ENCODE peak calls at places on chromosomes 1 and 21, in seven cellular contexts. K is pancreas, M is K562, B is thoracic aorta, H is left lung, C is right cardiac atrium, X is DND-41. A is an unnamed sample. For H3K4me1, the result is how much of the 10 kb centered on the place peaks cover.

GRCh38 chr1:226355679-226356583 is 47.0 kb upstream of the LIN9 start:
- DNase-seq in X (no peak), K (no peak), B (no peak), C (peak), H (no peak), M (no peak), A (no peak)

GRCh38 chr1:119326251-119326650 is 42.3 kb upstream of the HAO2 start:
- DNase-seq in B (no peak), H (no peak), C (no peak), M (no peak), X (no peak), K (no peak), A (no peak)

GRCh38 chr1:7508052-7508745 is 262.9 kb upstream of the VAMP3 start:
- DNase-seq in K (no peak), M (no peak), B (no peak), X (no peak), C (no peak), H (peak), A (no peak)

GRCh38 chr1:199122532-199123311 is 483.9 kb downstream of the PTPRC start:
- DNase-seq in C (no peak), M (no peak), B (no peak), K (no peak), X (no peak), H (no peak), A (no peak)

GRCh38 chr1:43554444-43554992 is 23.8 kb downstream of the PTPRF start:
- DNase-seq in M (no peak), B (no peak), H (no peak), K (no peak), X (peak), C (no peak), A (no peak)

GRCh38 chr1:150464422-150464826 is 22.8 kb upstream of the TARS2 start:
- DNase-seq in X (peak), M (peak), H (no peak), K (peak), C (peak), B (peak), A (peak)

GRCh38 chr1:193060938-193061337 is 1.5 kb downstream of the RO60 start:
- DNase-seq in B (no peak), M (no peak), C (no peak), K (no peak), H (no peak), X (no peak), A (no peak)

GRCh38 chr1:72623299-72623708 is 341.0 kb upstream of the NEGR1 start:
- DNase-seq in M (no peak), X (peak), B (no peak), H (no peak), K (no peak), C (no peak), A (no peak)

GRCh38 chr1:53545663-53546408 is 86.6 kb downstream of the DMRTB1 start:
- DNase-seq in X (no peak), C (no peak), B (no peak), M (no peak), K (peak), H (peak), A (peak)

GRCh38 chr1:59081181-59081580 is 215.7 kb upstream of the FGGY start:
- DNase-seq in K (no peak), B (no peak), X (no peak), C (no peak), H (no peak), M (no peak), A (no peak)

GRCh38 chr21:46005081-46005480 is 23.5 kb downstream of the COL6A1 start:
- DNase-seq in C (peak), M (no peak), H (peak), B (no peak), X (no peak), K (peak), A (no peak)

GRCh38 chr1:83112248-83112885 is 886.6 kb downstream of the TTLL7 start:
- DNase-seq in C (no peak), M (no peak), H (no peak), K (no peak), B (no peak), X (no peak), A (no peak)

GRCh38 chr1:78277253-78277652 is 213.5 kb upstream of the PTGFR start:
- DNase-seq in K (no peak), B (no peak), H (no peak), C (no peak), M (no peak), X (no peak), A (no peak)

GRCh38 chr1:113818585-113818984 is 6.3 kb upstream of the RSBN1 start:
- DNase-seq in K (no peak), H (no peak), B (no peak), M (no peak), X (no peak), C (no peak), A (no peak)

GRCh38 chr1:244573768-244574167 is 79.2 kb upstream of the DESI2 start:
- DNase-seq in X (no peak), K (no peak), H (no peak), M (no peak), B (no peak), C (no peak), A (no peak)

GRCh38 chr1:112954945-112955677 is 885 bp downstream of the SLC16A1 start:
- DNase-seq in B (peak), X (peak), C (peak), H (peak), M (peak), K (peak), A (peak)

GRCh38 chr21:37273911-37274690 is 7.0 kb upstream of the VPS26C start:
- DNase-seq in B (no peak), C (no peak), K (no peak), M (no peak), H (no peak), X (no peak), A (no peak)

GRCh38 chr1:94240822-94241221 is 3.4 kb upstream of the ARHGAP29 start:
- DNase-seq in X (peak), B (no peak), K (no peak), C (no peak), M (no peak), H (no peak), A (no peak)

GRCh38 chr1:30749691-30750583 is 7.6 kb downstream of the LAPTM5 start:
- DNase-seq in H (no peak), C (no peak), K (peak), X (peak), B (no peak), M (no peak), A (no peak)

GRCh38 chr1:58754683-58755467 is 29.0 kb downstream of the JUN start:
- DNase-seq in H (no peak), K (no peak), M (peak), X (peak), B (no peak), C (no peak), A (no peak)

GRCh38 chr1:198686069-198686728 is 47.4 kb downstream of the PTPRC start:
- DNase-seq in B (no peak), H (no peak), M (no peak), K (no peak), X (no peak), C (no peak), A (no peak)

GRCh38 chr21:38933731-38934130 is 128.0 kb downstream of the ETS2 start:
- DNase-seq in K (no peak), M (no peak), B (no peak), C (no peak), X (no peak), H (no peak), A (no peak)

GRCh38 chr1:159005676-159006075 is 4.0 kb upstream of the IFI16 start:
- DNase-seq in X (no peak), B (no peak), M (no peak), H (no peak), K (no peak), C (peak), A (no peak)

GRCh38 chr1:94020764-94021579 is 100.0 kb downstream of the ABCA4 start:
- DNase-seq in C (no peak), K (no peak), B (no peak), H (no peak), M (no peak), X (no peak), A (no peak)

GRCh38 chr1:186849271-186849671 is 20.5 kb downstream of the PLA2G4A start:
- DNase-seq in C (no peak), B (no peak), H (no peak), M (no peak), X (no peak), K (no peak), A (no peak)

GRCh38 chr1:67818725-67819301 is 14.5 kb downstream of the GNG12 start:
- DNase-seq in K (no peak), B (no peak), M (no peak), X (no peak), C (no peak), H (no peak), A (no peak)

GRCh38 chr1:219771039-219771438 is 157.3 kb downstream of the SLC30A10 start:
- DNase-seq in B (no peak), K (no peak), H (no peak), X (no peak), M (no peak), C (no peak), A (no peak)

GRCh38 chr1:21280482-21280881 is 9.8 kb downstream of the ECE1 start:
- DNase-seq in M (no peak), K (peak), H (no peak), B (no peak), C (no peak), X (no peak), A (no peak)
- H3K4me1 ChIP-seq in M (under half), K (half or more), H (half or more), B (under half), C (under half), X (under half), A (under half)

GRCh38 chr1:6329851-6330250 is 63.7 kb downstream of the ACOT7 start:
- DNase-seq in B (no peak), X (no peak), C (no peak), H (no peak), K (no peak), M (no peak), A (no peak)
- H3K27ac ChIP-seq in B (no peak), X (no peak), C (no peak), H (no peak), K (no peak), M (no peak), A (no peak)

GRCh38 chr1:170351368-170351946 is 180.5 kb upstream of the GORAB start:
- DNase-seq in K (no peak), B (no peak), M (no peak), C (no peak), H (no peak), X (no peak), A (no peak)
- H3K4me1 ChIP-seq in K (under half), B (under half), M (under half), C (under half), H (under half), X (under half), A (under half)

DNA sequence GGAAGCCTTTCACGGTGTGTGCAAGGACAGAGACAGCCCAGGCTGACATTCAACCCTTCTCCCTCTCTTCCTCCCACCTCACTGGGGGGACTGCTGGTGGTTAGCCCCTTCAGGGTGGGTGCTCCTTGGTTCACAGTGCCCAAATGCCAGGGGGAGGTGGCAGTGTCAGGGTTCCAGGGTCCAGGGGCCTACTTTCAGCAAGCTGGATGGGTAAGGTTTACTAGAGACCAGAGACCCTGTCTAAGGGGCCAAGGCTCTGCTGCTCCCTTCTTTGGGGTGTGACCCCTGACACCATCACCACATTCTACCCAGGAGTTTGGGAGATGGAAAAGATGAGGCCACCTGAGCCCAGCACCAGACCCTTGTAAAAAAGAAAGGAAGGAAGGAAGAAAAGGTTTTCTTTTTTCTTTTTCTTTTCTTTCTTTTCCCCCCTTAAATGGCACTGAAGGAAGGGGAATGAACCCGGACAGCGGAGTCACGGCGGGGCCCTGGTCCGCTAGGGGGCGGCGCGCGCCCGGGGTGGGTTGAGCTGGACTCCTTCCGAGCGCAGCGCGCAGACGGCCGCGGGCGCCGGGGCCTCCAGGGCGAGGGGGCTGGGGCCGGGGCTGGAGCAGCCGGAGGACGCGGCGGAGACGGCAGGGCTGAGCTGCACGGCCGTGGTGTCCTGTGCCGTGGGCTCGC is 18.8 kb downstream of the KNCN start:
- DNase-seq in K (peak), H (peak), M (peak), B (no peak), C (peak), X (no peak), A (peak)
- H3K27ac ChIP-seq in K (no peak), H (no peak), M (no peak), B (peak), C (peak), X (no peak), A (no peak)

GRCh38 chr1:61448017-61448383 is 276.9 kb downstream of the TM2D1 start:
- DNase-seq in B (no peak), H (no peak), M (no peak), X (no peak), K (no peak), C (no peak), A (no peak)

GRCh38 chr1:61447339-61448016 is 277.5 kb downstream of the TM2D1 start:
- DNase-seq in K (no peak), H (no peak), C (no peak), X (no peak), B (no peak), M (no peak), A (no peak)

GRCh38 chr1:61450454-61451213 is 274.3 kb downstream of the TM2D1 start:
- DNase-seq in B (no peak), X (no peak), M (no peak), K (no peak), H (no peak), C (peak), A (no peak)

GRCh38 chr1:61448934-61449368 is 276.0 kb downstream of the TM2D1 start:
- DNase-seq in M (no peak), C (peak), K (no peak), X (no peak), B (peak), H (no peak), A (no peak)

DNA sequence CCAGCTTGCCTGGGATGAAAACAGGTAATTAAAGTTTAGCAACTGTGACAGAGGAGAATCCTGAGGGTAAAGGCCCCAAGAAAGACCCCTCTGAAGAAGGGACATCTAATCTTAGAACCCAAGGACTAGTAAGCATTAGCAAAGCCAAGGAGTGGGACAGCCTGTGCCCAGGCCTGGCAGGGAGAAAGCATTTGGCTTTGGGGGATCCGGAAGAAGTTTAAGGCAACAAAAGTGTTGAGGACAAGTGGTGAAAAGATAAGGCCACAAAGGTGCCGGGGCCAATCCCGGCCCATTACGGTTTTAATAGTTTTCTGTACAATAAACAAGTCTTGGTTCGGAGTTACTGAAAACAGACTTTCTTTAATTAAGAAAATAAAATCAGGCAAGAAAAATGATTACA is 275.5 kb downstream of the TM2D1 start:
- DNase-seq in H (no peak), C (peak), X (no peak), B (no peak), K (no peak), M (no peak), A (no peak)
- H3K4me1 ChIP-seq in H (under half), C (under half), X (under half), B (under half), K (under half), M (under half), A (under half)

A was measured in upper lobe of right lung.